ENCODE peak calls at places on chromosomes 4 and X, in five cellular contexts. X is testis, W is body of pancreas, Y is activated B cell treated with CpG ODN at 0.5 μM for 24 hours, N is lung. V is an unnamed sample.

GRCh38 chr4:182205293-182205692 is 37.9 kb upstream of the TENM3 start:
- DNase-seq in Y (no peak), X (no peak), W (no peak), N (no peak), V (no peak)

GRCh38 chr4:48813984-48814383 is 16.9 kb upstream of the OCIAD1 start:
- DNase-seq in W (no peak), X (no peak), Y (no peak), N (no peak), V (no peak)

GRCh38 chrX:134718329-134719317 is 60.4 kb upstream of the PLAC1 start:
- DNase-seq in X (no peak), W (peak; percentile 51), Y (no peak), N (peak; percentile 68), V (no peak)

GRCh38 chr4:150251752-150252190 is 173.5 kb downstream of the DCLK2 start:
- DNase-seq in Y (no peak), X (no peak), W (peak; percentile 20), N (no peak), V (peak; percentile 63)

GRCh38 chr4:124070688-124071484 is 641.6 kb downstream of the ANKRD50 start:
- DNase-seq in Y (no peak), W (no peak), N (no peak), X (no peak), V (no peak)

GRCh38 chrX:81259008-81259713 is 57.3 kb downstream of the SH3BGRL start:
- DNase-seq in X (no peak), Y (no peak), N (no peak), W (no peak), V (no peak)

GRCh38 chr4:70902577-70903281 is 560 bp downstream of the MOB1B start:
- DNase-seq in Y (no peak), N (peak; percentile 39), X (no peak), W (no peak), V (no peak)

GRCh38 chr4:2591189-2591588 is 54.7 kb downstream of the FAM193A start:
- DNase-seq in N (peak; percentile 59), X (peak; percentile 54), W (no peak), Y (no peak), V (no peak)

GRCh38 chrX:47499291-47499690 is 16.3 kb upstream of the ZNF41 start:
- DNase-seq in Y (no peak), W (no peak), N (no peak), X (no peak), V (no peak)

GRCh38 chr4:71211748-71212147 is 127.1 kb upstream of the SLC4A4 start:
- DNase-seq in N (no peak), Y (no peak), W (no peak), X (no peak), V (no peak)

GRCh38 chr4:149291463-149291862 is 524.2 kb downstream of the IQCM start:
- DNase-seq in N (no peak), X (no peak), W (peak; percentile 7), Y (no peak), V (no peak)

GRCh38 chr4:80103615-80104014 is 30.6 kb upstream of the ANTXR2 start:
- DNase-seq in Y (no peak), W (no peak), N (no peak), X (no peak), V (no peak)

GRCh38 chr4:21452931-21453330 is 495.6 kb downstream of the KCNIP4 start:
- DNase-seq in W (no peak), X (no peak), N (no peak), Y (no peak), V (no peak)

GRCh38 chrX:17656035-17656418 is 81.3 kb upstream of the SCML1 start:
- DNase-seq in Y (no peak), X (no peak), W (no peak), N (no peak), V (no peak)

GRCh38 chr4:19748470-19748869 is 503.2 kb upstream of the SLIT2 start:
- DNase-seq in W (peak; percentile 37), Y (no peak), N (peak; percentile 56), X (peak; percentile 42), V (peak; percentile 52)

GRCh38 chrX:155819966-155820491 is 61.1 kb upstream of the VAMP7 start:
- DNase-seq in Y (no peak), W (peak; percentile 77), N (peak; percentile 61), X (peak; percentile 74), V (no peak)

GRCh38 chrX:19889582-19890342 is 2.4 kb upstream of the SH3KBP1 start:
- DNase-seq in N (no peak), Y (no peak), X (peak; percentile 51), W (no peak), V (no peak)
- TF ChIP-seq CTCF in N (no peak), Y (no peak), X (no peak), W (no peak), V (no peak)

DNA sequence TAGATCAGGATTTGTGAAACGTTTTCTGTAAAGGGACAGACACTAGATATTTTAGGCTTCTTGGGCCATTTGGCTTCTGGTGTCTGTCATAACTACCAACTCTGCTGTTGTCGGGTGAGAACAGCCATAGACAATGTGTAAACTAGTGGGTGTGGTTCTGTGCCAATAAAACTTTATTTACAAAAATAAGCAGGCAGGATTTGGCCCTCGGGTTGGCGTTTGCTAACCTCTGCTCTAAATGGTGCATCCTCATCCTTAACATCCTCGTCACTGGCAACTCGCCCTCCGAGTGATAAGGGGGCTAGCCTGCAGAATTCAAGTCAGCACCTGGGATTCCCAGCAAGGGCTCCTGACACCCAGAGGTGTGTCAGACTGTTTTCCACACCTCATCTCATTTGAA is 105.8 kb upstream of the MSX1 start:
- DNase-seq in X (no peak), Y (no peak), W (no peak), N (no peak), V (no peak)
- TF ChIP-seq CTCF in X (no peak), Y (no peak), W (no peak), N (no peak), V (no peak)

GRCh38 chr4:40843696-40844095 is 93.9 kb downstream of the NSUN7 start:
- DNase-seq in X (no peak), W (no peak), Y (no peak), N (no peak), V (no peak)

GRCh38 chr4:40842725-40843401 is 93.1 kb downstream of the NSUN7 start:
- DNase-seq in X (no peak), N (no peak), Y (no peak), W (no peak), V (no peak)

GRCh38 chr4:40840985-40841571 is 91.3 kb downstream of the NSUN7 start:
- DNase-seq in W (peak; percentile 78), X (peak; percentile 94), N (peak; percentile 73), Y (peak; percentile 42), V (peak; percentile 79)

GRCh38 chr4:40840255-40840984 is 90.7 kb downstream of the NSUN7 start:
- DNase-seq in X (no peak), N (no peak), Y (no peak), W (no peak), V (no peak)

GRCh38 chr4:40842318-40842717 is 92.6 kb downstream of the NSUN7 start:
- DNase-seq in X (peak; percentile 31), N (no peak), Y (no peak), W (peak; percentile 8), V (no peak)
- TF ChIP-seq CTCF in X (no peak), N (no peak), Y (no peak), W (no peak), V (no peak)

GRCh38 chrX:8364369-8365141 is 100.1 kb upstream of the VCX3B start:
- DNase-seq in X (peak; percentile 63), N (no peak), W (peak; percentile 2), Y (no peak), V (no peak)
- TF ChIP-seq CTCF in X (peak; percentile 15), N (peak; percentile 0), W (no peak), Y (no peak), V (no peak)

GRCh38 chr4:7186081-7186480 is 6.3 kb upstream of the SORCS2 start:
- DNase-seq in Y (no peak), X (no peak), N (no peak), W (no peak), V (peak; percentile 45)
- TF ChIP-seq CTCF in Y (no peak), X (no peak), N (no peak), W (peak; percentile 14), V (peak; percentile 22)

GRCh38 chr4:83643036-83643435 is 107.1 kb downstream of the GPAT3 start:
- DNase-seq in X (no peak), N (no peak), Y (no peak), W (no peak), V (no peak)

GRCh38 chr4:83636930-83637329 is 101.0 kb downstream of the GPAT3 start:
- DNase-seq in Y (no peak), N (no peak), X (no peak), W (no peak), V (no peak)

GRCh38 chr4:83644677-83645639 is 109.0 kb downstream of the GPAT3 start:
- DNase-seq in X (peak; percentile 30), W (peak; percentile 51), Y (no peak), N (no peak), V (no peak)

GRCh38 chr4:83639849-83640493 is 104.1 kb downstream of the GPAT3 start:
- DNase-seq in N (peak; percentile 65), Y (no peak), X (peak; percentile 82), W (peak; percentile 78), V (no peak)
- TF ChIP-seq CTCF in N (peak; percentile 79), Y (no peak), X (peak; percentile 81), W (peak; percentile 86), V (peak; percentile 85)

GRCh38 chrX:63270873-63271272 is 80.3 kb downstream of the SPIN4 start:
- DNase-seq in W (no peak), Y (no peak), N (no peak), X (no peak), V (no peak)

DNA sequence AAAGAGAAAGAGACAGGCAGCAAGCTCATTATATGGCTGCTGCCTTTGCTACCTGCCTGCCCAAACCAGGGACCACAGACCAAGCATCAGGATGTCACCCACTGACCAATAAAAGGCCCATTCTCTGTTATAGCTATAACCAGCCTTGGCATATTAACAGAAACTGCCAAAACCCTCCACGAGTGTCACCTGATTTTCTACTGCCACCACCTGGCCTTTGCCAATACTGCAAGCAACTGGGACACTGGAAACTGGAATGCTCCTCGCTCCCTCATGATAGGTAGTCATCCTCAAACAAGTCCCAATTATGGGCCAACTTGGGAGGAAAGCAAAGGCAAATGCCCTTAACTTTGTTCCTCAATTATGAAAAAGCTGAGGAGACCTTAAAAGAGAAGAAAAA is 76.0 kb downstream of the SPIN4 start:
- DNase-seq in N (peak; percentile 51), Y (no peak), W (peak; percentile 6), X (peak; percentile 23), V (no peak)
- TF ChIP-seq CTCF in N (peak; percentile 22), Y (no peak), W (peak; percentile 21), X (peak; percentile 23), V (peak; percentile 40)

GRCh38 chr4:108783666-108784463 is 21.0 kb upstream of the ETNPPL start:
- DNase-seq in Y (no peak), X (no peak), N (no peak), W (peak; percentile 6), V (no peak)
- TF ChIP-seq CTCF in Y (no peak), X (no peak), N (no peak), W (peak; percentile 34), V (peak; percentile 20)

V was measured in kidney.